ENCODE peak calls at places on chromosome 15, in four cellular contexts. G is activated CD8-positive, alpha-beta memory T cell treated with anti-CD3 and anti-CD28 coated beads for 4 hours; K is coronary artery; H is neural progenitor cell. N is an unnamed sample.

GRCh38 chr15:34693053-34693744 is 61.6 kb downstream of the GJD2 start:
- DNase-seq in G (no peak), K (no peak), H (no peak), N (no peak)

GRCh38 chr15:45670511-45670910 is 35.7 kb downstream of the SQOR start:
- DNase-seq in G (no peak), K (no peak), H (no peak), N (no peak)

GRCh38 chr15:64888336-64888735 is 23.4 kb upstream of the ANKDD1A start:
- DNase-seq in G (no peak), K (no peak), H (no peak), N (no peak)

GRCh38 chr15:59229453-59229852 is 22.8 kb downstream of the LDHAL6B start:
- DNase-seq in G (no peak), K (no peak), H (no peak), N (no peak)

GRCh38 chr15:77402740-77403379 is 17.0 kb downstream of the PEAK1 start:
- DNase-seq in G (no peak), K (no peak), H (no peak), N (no peak)

GRCh38 chr15:86690566-86690965 is 610.9 kb downstream of the AGBL1 start:
- DNase-seq in G (no peak), K (no peak), H (peak; percentile 46), N (no peak)

GRCh38 chr15:65214010-65214409 is 2.7 kb upstream of the CILP start:
- DNase-seq in G (no peak), K (no peak), H (no peak), N (no peak)

GRCh38 chr15:77535845-77536244 is 96.9 kb downstream of the LINGO1 start:
- DNase-seq in G (no peak), K (no peak), H (no peak), N (peak; percentile 54)

GRCh38 chr15:75721923-75722870 is 9.5 kb upstream of the CSPG4 start:
- DNase-seq in G (no peak), K (no peak), H (no peak), N (no peak)

GRCh38 chr15:26095710-26096330 is 232.7 kb upstream of the ATP10A start:
- DNase-seq in G (no peak), K (no peak), H (peak; percentile 69), N (peak; percentile 73)

N was measured in WTC11.